ENCODE peak calls at places on chromosomes 7 and 10, in nine cellular contexts. E is upper lobe of left lung, Q is transverse colon, J is K562, R is esophagus squamous epithelium, S is GM12891, O is testis, A is body of pancreas, Z is ovary. N is an unnamed sample.

GRCh38 chr7:92766461-92767003 is 69.8 kb downstream of the CDK6 start:
- DNase-seq in S (no peak), J (no peak), A (no peak), Q (no peak), E (no peak), O (no peak), R (no peak), Z (no peak), N (no peak)

GRCh38 chr7:23594879-23595604 is 2.1 kb upstream of the CCDC126 start:
- DNase-seq in Q (no peak), S (peak; percentile 43), J (peak; percentile 40), R (no peak), Z (no peak), A (no peak), E (no peak), O (no peak), N (no peak)

GRCh38 chr10:91796332-91797076 is 1.7 kb upstream of the TNKS2 start:
- DNase-seq in O (peak; percentile 53), R (no peak), J (peak; percentile 55), S (no peak), Q (peak; percentile 66), A (peak; percentile 72), E (peak; percentile 67), Z (peak; percentile 55), N (peak; percentile 55)

GRCh38 chr10:131492211-131492610 is 180.7 kb upstream of the TCERG1L start:
- DNase-seq in Q (no peak), S (no peak), J (no peak), E (no peak), A (no peak), Z (no peak), R (no peak), O (no peak), N (no peak)

GRCh38 chr10:11886851-11887250 is 63.7 kb downstream of the PROSER2 start:
- DNase-seq in E (no peak), J (no peak), O (no peak), Q (no peak), R (no peak), Z (no peak), A (no peak), S (no peak), N (peak; percentile 80)

GRCh38 chr7:138396251-138397070 is 63.6 kb upstream of the TRIM24 start:
- DNase-seq in A (peak; percentile 89), Q (peak; percentile 17), S (no peak), O (no peak), E (peak; percentile 59), Z (no peak), J (no peak), R (no peak), N (no peak)

GRCh38 chr10:26481914-26482550 is 43.9 kb downstream of the APBB1IP start:
- DNase-seq in A (no peak), Q (peak; percentile 18), S (no peak), O (no peak), R (no peak), E (peak; percentile 57), Z (no peak), J (no peak), N (no peak)

GRCh38 chr10:33703897-33704825 is 369.7 kb upstream of the NRP1 start:
- DNase-seq in J (no peak), A (no peak), E (no peak), Z (no peak), S (no peak), Q (no peak), R (no peak), O (no peak), N (no peak)

GRCh38 chr7:73521636-73522080 is 435 bp downstream of the BAZ1B start:
- DNase-seq in J (peak; percentile 84), Q (no peak), S (peak; percentile 51), E (peak; percentile 52), R (no peak), A (no peak), Z (no peak), O (no peak), N (peak; percentile 93)

GRCh38 chr10:73401636-73402035 is 12.2 kb downstream of the ANXA7 start:
- DNase-seq in O (no peak), S (no peak), J (no peak), Z (no peak), E (no peak), R (no peak), Q (no peak), A (no peak), N (no peak)
- TF ChIP-seq POLR2A in O (no peak), S (no peak), J (no peak), Z (no peak), E (no peak), R (no peak), Q (no peak), A (no peak), N (no peak)

DNA sequence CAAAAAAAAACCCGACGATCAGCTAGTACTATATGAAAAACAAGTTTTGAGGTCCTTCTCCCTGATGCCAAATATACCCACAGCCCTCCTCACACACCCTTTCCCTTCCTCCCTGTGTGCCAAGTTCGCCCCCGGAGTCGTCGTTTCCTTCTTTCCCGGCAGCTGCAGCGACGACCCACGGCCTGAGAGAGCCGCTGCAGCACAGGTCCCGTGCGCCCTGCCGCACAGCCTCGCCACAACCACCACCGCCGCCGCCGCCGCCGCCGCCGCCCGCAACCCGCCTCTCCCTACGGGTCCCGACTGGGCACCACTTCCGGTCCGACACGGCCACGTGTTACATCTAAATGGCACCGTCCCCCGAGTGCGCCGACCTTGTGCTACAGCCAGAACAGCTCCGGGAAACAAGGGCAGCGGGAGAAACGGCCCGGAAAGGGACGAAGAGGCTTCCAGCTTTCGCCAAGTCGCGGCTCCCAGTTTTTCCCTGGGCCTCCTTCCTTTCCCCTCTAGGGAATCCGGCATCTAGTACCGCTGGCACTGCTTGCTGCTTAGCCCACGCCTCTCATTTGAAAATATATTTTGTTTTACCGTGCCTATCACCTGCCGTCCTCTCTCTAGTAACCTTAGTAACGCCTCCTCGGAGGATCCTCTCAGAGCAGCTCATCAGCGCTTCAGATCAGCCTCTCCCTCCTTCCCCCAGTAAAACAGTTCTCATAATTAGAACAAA is at the start of gene FRA10AC1:
- DNase-seq in S (peak; percentile 57), Q (peak; percentile 93), E (peak; percentile 94), R (peak; percentile 79), Z (peak; percentile 93), O (peak; percentile 94), A (peak; percentile 94), J (peak; percentile 88), N (peak; percentile 98)
- TF ChIP-seq POLR2A in S (peak; percentile 38), Q (peak; percentile 49), E (peak; percentile 52), R (peak; percentile 47), Z (peak; percentile 84), O (no peak), A (peak; percentile 76), J (peak; percentile 77), N (peak; percentile 78)

GRCh38 chr7:128408709-128409434 is 910 bp downstream of the IMPDH1 start:
- DNase-seq in A (no peak), Z (peak; percentile 62), R (no peak), O (no peak), J (peak; percentile 64), E (peak; percentile 70), S (no peak), Q (no peak), N (no peak)

GRCh38 chr7:128407751-128408708 is 1.8 kb downstream of the IMPDH1 start:
- DNase-seq in O (no peak), Z (peak; percentile 52), E (peak; percentile 41), R (no peak), A (no peak), S (no peak), J (peak; percentile 30), Q (no peak), N (no peak)

GRCh38 chr7:128406986-128407589 is 2.7 kb downstream of the IMPDH1 start:
- DNase-seq in S (no peak), J (peak; percentile 19), Z (peak; percentile 48), R (no peak), A (no peak), Q (no peak), E (no peak), O (no peak), N (no peak)

GRCh38 chr7:128410092-128410665 is 397 bp upstream of the IMPDH1 start:
- DNase-seq in O (peak; percentile 55), Q (peak; percentile 62), A (peak; percentile 55), S (no peak), R (peak; percentile 19), Z (no peak), J (peak; percentile 74), E (peak; percentile 69), N (peak; percentile 46)

GRCh38 chr7:128409435-128410091 is at the start of gene IMPDH1:
- DNase-seq in O (peak; percentile 91), A (peak; percentile 92), Z (peak; percentile 94), S (peak; percentile 92), E (peak; percentile 94), J (peak; percentile 89), Q (peak; percentile 95), R (peak; percentile 42), N (peak; percentile 76)
- TF ChIP-seq POLR2A in O (no peak), A (peak; percentile 66), Z (peak; percentile 33), S (no peak), E (no peak), J (peak; percentile 75), Q (peak; percentile 60), R (no peak), N (no peak)

GRCh38 chr7:140650367-140650766 is 9.8 kb upstream of the DENND2A start:
- DNase-seq in A (no peak), Q (no peak), S (no peak), R (no peak), Z (peak; percentile 6), O (no peak), E (no peak), J (no peak), N (no peak)

GRCh38 chr7:140655511-140656408 is 15.1 kb upstream of the DENND2A start:
- DNase-seq in O (no peak), Z (peak; percentile 9), A (no peak), S (no peak), R (no peak), E (no peak), J (no peak), Q (no peak), N (no peak)

GRCh38 chr7:140654661-140655060 is 14.0 kb upstream of the DENND2A start:
- DNase-seq in Z (peak; percentile 6), A (no peak), O (no peak), R (no peak), Q (no peak), J (no peak), S (no peak), E (no peak), N (no peak)

GRCh38 chr7:140654109-140654387 is 13.4 kb upstream of the DENND2A start:
- DNase-seq in R (no peak), Z (no peak), O (no peak), J (no peak), E (no peak), Q (no peak), A (no peak), S (no peak), N (no peak)

DNA sequence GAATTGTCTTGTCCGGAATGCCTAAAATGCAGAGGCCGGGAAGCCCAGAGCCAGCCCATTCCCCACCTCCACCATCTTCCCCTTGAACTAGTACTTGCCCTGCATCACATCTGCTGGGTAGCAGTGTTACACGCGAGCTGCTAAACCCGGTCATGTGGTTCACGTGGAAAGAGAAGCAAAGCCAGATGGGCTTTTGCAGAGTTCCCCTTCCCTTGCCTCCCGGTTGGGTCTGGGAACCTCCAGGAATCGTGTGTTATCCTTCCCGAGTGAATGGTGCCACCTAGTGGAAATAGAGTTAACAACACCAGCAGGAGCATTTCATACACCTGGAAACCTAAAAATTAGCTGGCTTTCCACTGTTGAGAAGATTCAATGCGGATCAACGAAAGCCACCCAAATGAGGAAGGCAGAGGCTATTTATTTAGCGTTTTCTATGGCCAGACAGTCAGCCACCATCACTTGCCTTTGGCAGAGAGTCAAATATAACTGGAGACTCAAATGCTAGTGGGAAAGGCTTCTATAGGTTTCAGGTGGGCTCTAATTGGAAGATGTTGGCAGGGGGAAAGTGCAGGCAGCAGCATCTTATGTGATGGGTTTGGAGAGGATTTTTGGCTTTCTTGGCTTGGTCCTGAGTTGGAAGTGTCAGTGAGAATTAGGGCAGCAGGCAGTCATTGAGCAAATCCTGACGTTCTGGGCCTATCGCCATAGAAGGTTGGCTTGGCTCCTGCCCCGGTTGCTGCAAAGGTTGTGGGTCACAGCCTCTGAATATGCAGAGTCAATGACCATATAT is 12.9 kb upstream of the DENND2A start:
- DNase-seq in O (peak; percentile 78), Z (peak; percentile 70), E (peak; percentile 54), Q (peak; percentile 67), J (peak; percentile 81), R (no peak), A (peak; percentile 71), S (no peak), N (peak; percentile 37)
- TF ChIP-seq POLR2A in O (no peak), Z (no peak), E (no peak), Q (no peak), J (no peak), R (no peak), A (no peak), S (no peak), N (no peak)

N was measured in erythroblast.